ENCODE peak calls at places on chromosomes 16 and 17, in four cellular contexts. A is neuronal stem cell, U is Panc1, O is tibial artery. P is an unnamed sample.

GRCh38 chr17:36901506-36901905 is 35.8 kb upstream of the LHX1 start:
- DNase-seq in A (no peak), U (no peak), O (no peak), P (peak; percentile 46)

GRCh38 chr16:67987460-67988160 is 7.3 kb upstream of the DPEP3 start:
- DNase-seq in U (no peak), A (no peak), O (no peak), P (no peak)

GRCh38 chr16:75070055-75070841 is 46.3 kb downstream of the LDHD start:
- DNase-seq in U (no peak), O (no peak), A (no peak), P (peak; percentile 93)

GRCh38 chr17:81100668-81101067 is 64.6 kb upstream of the PVALEF start:
- DNase-seq in O (no peak), U (no peak), A (no peak), P (no peak)

GRCh38 chr17:17150450-17150804 is 55.7 kb downstream of the PLD6 start:
- DNase-seq in O (no peak), U (no peak), A (no peak), P (no peak)

GRCh38 chr16:80852261-80852872 is 48.0 kb upstream of the CDYL2 start:
- DNase-seq in A (no peak), U (no peak), O (no peak), P (peak; percentile 57)

GRCh38 chr17:74337834-74338500 is 11.9 kb downstream of the KIF19 start:
- DNase-seq in O (no peak), A (no peak), U (no peak), P (no peak)

GRCh38 chr17:60577147-60577925 is 22.7 kb upstream of the PPM1D start:
- DNase-seq in U (no peak), O (no peak), A (no peak), P (peak; percentile 45)

GRCh38 chr16:76857402-76857801 is 333.6 kb upstream of the MON1B start:
- DNase-seq in O (no peak), A (no peak), U (no peak), P (no peak)

GRCh38 chr16:79519448-79519847 is 81.1 kb downstream of the MAF start:
- DNase-seq in U (no peak), A (no peak), O (peak; percentile 69), P (no peak)

GRCh38 chr16:29971304-29971703 is 2.4 kb upstream of the TAOK2 start:
- DNase-seq in A (no peak), O (peak; percentile 54), U (no peak), P (no peak)

DNA sequence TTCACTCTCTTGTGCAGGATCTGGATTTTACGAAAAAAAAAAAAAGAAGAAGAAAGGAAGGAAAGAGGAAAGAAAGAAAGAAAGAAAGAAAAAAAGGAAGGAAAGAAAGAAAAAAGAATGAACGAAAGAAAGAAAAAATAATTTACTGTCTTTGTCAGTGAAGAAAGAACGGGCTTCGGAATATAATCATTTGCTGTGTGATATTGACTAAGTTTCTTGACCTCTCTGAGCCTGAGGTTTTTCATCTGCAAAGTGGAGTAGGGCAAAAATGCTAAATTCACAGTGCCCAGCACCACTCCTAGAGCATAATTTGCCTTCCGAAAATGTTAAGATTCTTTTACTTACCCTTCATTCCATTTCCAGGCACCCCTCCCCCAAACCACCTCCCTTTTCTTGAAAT is 333 bp upstream of the CCR10 start:
- DNase-seq in U (no peak), A (no peak), O (no peak), P (no peak)
- H3K27me3 ChIP-seq in U (no peaks in the 10 kb centered on the region), A (no peaks in the 10 kb centered on the region), O (no peaks in the 10 kb centered on the region), P (no peaks in the 10 kb centered on the region)

DNA sequence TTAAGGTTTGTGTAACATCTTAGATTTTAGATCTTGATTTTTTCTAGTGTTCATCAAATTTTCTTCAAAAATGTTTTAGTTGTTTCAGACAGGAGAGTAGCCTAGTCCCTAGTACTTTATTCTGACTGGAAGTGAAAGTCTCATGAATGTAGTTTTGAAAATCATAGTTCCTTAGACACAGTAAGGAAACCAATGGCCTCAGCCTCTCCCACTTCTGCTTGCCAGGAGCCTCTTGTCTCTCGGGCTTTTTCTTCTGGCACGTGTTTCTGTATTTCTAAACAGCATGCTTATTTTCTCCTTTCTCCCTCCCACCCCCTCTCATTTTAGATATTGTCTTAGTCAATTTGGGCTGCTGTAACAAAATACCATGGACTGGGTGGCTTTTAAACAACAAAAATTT is 9.8 kb downstream of the SLFN5 start:
- DNase-seq in U (no peak), O (no peak), A (no peak), P (no peak)
- H3K4me1 ChIP-seq in U (peaks cover 14% of the 10 kb centered on the region), O (peaks cover 29% of the 10 kb centered on the region), A (peaks cover 4% of the 10 kb centered on the region), P (no peaks in the 10 kb centered on the region)

DNA sequence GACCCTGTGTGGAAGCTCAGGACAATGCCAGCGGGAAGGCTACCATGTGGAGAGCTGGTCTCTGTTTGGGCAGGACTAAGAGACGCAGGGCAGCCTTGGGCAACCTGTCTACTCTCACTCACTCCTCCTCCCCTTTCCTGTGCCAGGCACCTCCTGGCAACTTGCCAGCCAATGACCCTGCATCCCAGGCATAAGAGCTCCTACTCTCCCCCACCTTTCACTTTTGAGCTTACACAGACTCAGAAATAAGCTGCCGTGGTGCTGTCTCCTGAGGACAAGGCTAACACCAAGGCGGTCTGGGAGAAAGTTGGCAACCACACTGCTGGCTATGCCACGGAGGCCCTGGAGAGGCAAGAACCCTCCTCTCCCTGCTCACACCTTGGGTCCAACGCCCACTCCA is 2.6 kb downstream of the HBM start:
- DNase-seq in O (no peak), A (no peak), U (no peak), P (no peak)
- H3K27me3 ChIP-seq in O (peaks cover 14% of the 10 kb centered on the region), A (peaks cover 71% of the 10 kb centered on the region), U (no peaks in the 10 kb centered on the region), P (no peaks in the 10 kb centered on the region)

DNA sequence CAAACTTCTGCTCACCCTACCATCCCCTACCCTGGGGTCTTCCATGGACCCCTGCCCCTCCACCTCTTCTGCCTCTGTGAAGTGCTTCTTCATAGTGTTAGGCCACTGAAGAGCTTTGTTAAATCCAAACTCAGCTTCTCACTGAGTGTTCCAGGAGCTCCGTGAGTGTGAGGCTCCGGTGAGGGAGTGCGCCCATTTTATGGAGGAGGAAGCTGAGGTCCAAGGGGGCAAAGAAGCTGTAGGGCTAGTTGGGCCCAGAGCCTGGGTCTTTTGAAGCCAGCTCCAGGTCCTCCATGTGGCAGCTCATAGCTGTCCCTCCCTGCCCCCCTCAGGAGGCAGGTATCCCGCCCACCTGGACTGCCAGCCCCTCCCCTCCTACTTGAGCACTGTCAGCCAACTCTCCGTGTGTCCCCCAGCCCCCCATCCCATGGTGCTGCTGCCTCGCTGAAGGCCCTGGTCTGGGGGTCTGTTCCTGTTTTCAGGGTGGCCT is 6.0 kb downstream of the FMNL1 start:
- DNase-seq in A (no peak), O (no peak), U (no peak), P (no peak)
- H3K4me1 ChIP-seq in A (peaks cover 5% of the 10 kb centered on the region), O (no peaks in the 10 kb centered on the region), U (peaks cover 76% of the 10 kb centered on the region), P (peaks cover 18% of the 10 kb centered on the region)

DNA sequence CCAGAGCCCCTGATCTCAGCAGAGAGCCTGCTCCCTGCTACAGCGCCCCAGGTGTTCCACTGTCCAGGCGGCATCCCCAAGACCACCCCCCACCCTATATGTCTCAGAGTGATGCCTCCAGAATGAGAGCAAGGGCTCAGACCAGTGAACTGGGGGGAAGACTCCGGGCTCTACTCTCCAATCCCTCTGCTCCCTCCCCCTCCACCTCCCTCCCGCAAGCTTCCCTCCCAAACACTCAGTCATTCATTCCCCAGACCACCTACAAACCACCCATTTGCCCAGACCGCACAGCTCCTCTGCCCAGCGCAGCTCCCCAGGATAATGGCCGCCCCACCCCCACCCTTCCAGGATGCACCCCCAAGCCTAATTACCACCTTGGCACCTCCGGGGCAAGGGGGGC is 59.4 kb upstream of the TAC4 start:
- DNase-seq in O (no peak), A (no peak), U (no peak), P (no peak)
- H3K27me3 ChIP-seq in O (no peaks in the 10 kb centered on the region), A (peaks cover 96% of the 10 kb centered on the region), U (peaks cover 18% of the 10 kb centered on the region), P (no peaks in the 10 kb centered on the region)

GRCh38 chr16:85357924-85358505 is 245.7 kb upstream of the CIBAR2 start:
- DNase-seq in O (no peak), U (no peak), A (no peak), P (no peak)

GRCh38 chr16:85358704-85359146 is 246.5 kb upstream of the CIBAR2 start:
- DNase-seq in O (no peak), A (no peak), U (no peak), P (no peak)

GRCh38 chr16:85356157-85356556 is 243.9 kb upstream of the CIBAR2 start:
- DNase-seq in O (no peak), A (no peak), U (no peak), P (no peak)

GRCh38 chr16:85355515-85355837 is 243.2 kb upstream of the CIBAR2 start:
- DNase-seq in A (no peak), U (no peak), O (no peak), P (no peak)

DNA sequence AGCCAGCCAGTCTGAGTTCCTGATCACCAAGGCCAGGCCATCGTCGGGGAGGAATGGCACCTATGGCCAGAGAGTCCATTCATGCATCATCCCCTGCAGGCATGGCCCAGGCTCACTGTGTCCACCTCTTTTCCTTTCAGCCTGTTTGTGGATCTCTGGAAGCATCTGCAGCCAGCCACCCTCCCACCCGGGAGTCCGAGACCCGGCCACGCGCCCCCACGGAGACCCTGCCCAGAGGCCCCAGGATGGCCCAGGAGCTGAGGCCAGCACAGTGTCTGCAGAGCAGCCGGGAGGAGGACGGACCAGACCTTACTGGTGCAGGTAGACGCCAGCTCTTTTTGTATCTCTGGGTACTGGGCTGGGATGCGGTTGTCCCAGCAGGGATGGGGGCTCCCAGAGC is 245.1 kb upstream of the CIBAR2 start:
- DNase-seq in A (no peak), U (no peak), O (no peak), P (no peak)
- H3K4me1 ChIP-seq in A (peaks cover 24% of the 10 kb centered on the region), U (peaks cover 21% of the 10 kb centered on the region), O (peaks cover 10% of the 10 kb centered on the region), P (peaks cover 53% of the 10 kb centered on the region)